ENCODE peak calls at places on chromosomes 5 and 9, in five cellular contexts. P is aorta, U is fibroblast of mammary gland, M is uterus, H is heart right ventricle. G is an unnamed sample.

GRCh38 chr5:76720988-76721569 is 5.2 kb downstream of the F2R start:
- DNase-seq in P (no peak), U (no peak), M (no peak), H (no peak), G (no peak)

GRCh38 chr9:115524467-115525059 is 406.6 kb upstream of the TNC start:
- DNase-seq in P (no peak), U (peak; percentile 77), M (peak; percentile 20), H (peak; percentile 31), G (no peak)

GRCh38 chr9:119556129-119556875 is 187.1 kb upstream of the BRINP1 start:
- DNase-seq in P (peak; percentile 81), U (peak; percentile 54), M (peak; percentile 49), H (peak; percentile 61), G (no peak)

GRCh38 chr5:146647656-146648199 is 131.7 kb upstream of the GPR151 start:
- DNase-seq in P (no peak), U (no peak), M (no peak), H (no peak), G (no peak)

GRCh38 chr9:31574006-31574750 is 810.3 kb upstream of the ACO1 start:
- DNase-seq in P (no peak), U (no peak), M (no peak), H (no peak), G (no peak)

GRCh38 chr5:74040065-74040551 is 414.1 kb downstream of the ARHGEF28 start:
- DNase-seq in P (no peak), U (peak; percentile 83), M (no peak), H (no peak), G (no peak)

GRCh38 chr5:125704888-125705287 is 718.3 kb upstream of the GRAMD2B start:
- DNase-seq in P (no peak), U (no peak), M (no peak), H (no peak), G (no peak)

GRCh38 chr9:91214086-91214485 is 147.6 kb downstream of the AUH start:
- DNase-seq in P (no peak), U (peak; percentile 30), M (no peak), H (no peak), G (no peak)

GRCh38 chr5:143205386-143205785 is 198.1 kb downstream of the NR3C1 start:
- DNase-seq in P (peak; percentile 57), U (peak; percentile 93), M (no peak), H (no peak), G (no peak)

GRCh38 chr5:159442210-159442850 is 112.0 kb upstream of the IL12B start:
- DNase-seq in P (no peak), U (no peak), M (no peak), H (peak; percentile 31), G (no peak)

GRCh38 chr5:115147052-115147451 is 22.7 kb downstream of the TRIM36 start:
- DNase-seq in P (no peak), U (no peak), M (no peak), H (no peak), G (no peak)

GRCh38 chr5:6543830-6544560 is 88.8 kb downstream of the NSUN2 start:
- DNase-seq in P (no peak), U (no peak), M (no peak), H (no peak), G (no peak)

GRCh38 chr9:94937214-94937903 is 210.9 kb downstream of the AOPEP start:
- DNase-seq in P (no peak), U (peak; percentile 95), M (no peak), H (no peak), G (no peak)

GRCh38 chr9:28378236-28378635 is 805.0 kb upstream of the C9orf72 start:
- DNase-seq in P (no peak), U (no peak), M (no peak), H (no peak), G (no peak)

GRCh38 chr5:120550358-120550757 is 86.3 kb downstream of the PRR16 start:
- DNase-seq in P (no peak), U (peak; percentile 68), M (no peak), H (no peak), G (no peak)

GRCh38 chr9:104780796-104781395 is 17.0 kb downstream of the NIPSNAP3B start:
- DNase-seq in P (no peak), U (peak; percentile 56), M (no peak), H (no peak), G (no peak)

GRCh38 chr5:18985397-18985796 is 1002.6 kb downstream of the CDH18 start:
- DNase-seq in P (no peak), U (no peak), M (no peak), H (no peak), G (no peak)

GRCh38 chr5:180670157-180670556 is 20.8 kb upstream of the FLT4 start:
- DNase-seq in P (no peak), U (no peak), M (no peak), H (no peak), G (no peak)

GRCh38 chr9:110942522-110942921 is 95.7 kb downstream of the LPAR1 start:
- DNase-seq in P (no peak), U (no peak), M (no peak), H (no peak), G (no peak)

GRCh38 chr5:75054110-75054930 is 2.0 kb upstream of the GCNT4 start:
- DNase-seq in P (peak; percentile 53), U (peak; percentile 38), M (peak; percentile 25), H (no peak), G (no peak)

GRCh38 chr9:89600831-89601230 is 4.0 kb upstream of the GADD45G start:
- DNase-seq in P (no peak), U (no peak), M (no peak), H (no peak), G (no peak)

GRCh38 chr5:114789773-114790402 is 379.8 kb downstream of the TRIM36 start:
- DNase-seq in P (no peak), U (peak; percentile 32), M (no peak), H (no peak), G (no peak)

GRCh38 chr5:120160120-120160895 is 303.8 kb upstream of the PRR16 start:
- DNase-seq in P (no peak), U (peak; percentile 93), M (no peak), H (no peak), G (no peak)

GRCh38 chr5:94375801-94376200 is 242.6 kb downstream of the KIAA0825 start:
- DNase-seq in P (no peak), U (peak; percentile 12), M (no peak), H (no peak), G (no peak)

GRCh38 chr5:65152131-65152530 is 329.6 kb downstream of the ADAMTS6 start:
- DNase-seq in P (no peak), U (peak; percentile 78), M (no peak), H (no peak), G (no peak)

GRCh38 chr5:95817430-95817829 is 5.1 kb downstream of the GLRX start:
- DNase-seq in P (no peak), U (peak; percentile 55), M (no peak), H (no peak), G (no peak)

GRCh38 chr5:19739691-19740090 is 248.3 kb downstream of the CDH18 start:
- DNase-seq in P (no peak), U (no peak), M (no peak), H (no peak), G (no peak)

GRCh38 chr5:111072949-111073682 is 1.6 kb downstream of the TSLP start:
- DNase-seq in P (peak; percentile 71), U (peak; percentile 20), M (peak; percentile 20), H (peak; percentile 62), G (peak; percentile 56)

GRCh38 chr9:72579190-72579589 is 57.8 kb downstream of the TMC1 start:
- DNase-seq in P (no peak), U (peak; percentile 81), M (peak; percentile 32), H (peak; percentile 19), G (no peak)

GRCh38 chr9:77764894-77765780 is 117.0 kb upstream of the GNA14 start:
- DNase-seq in P (no peak), U (peak; percentile 79), M (no peak), H (no peak), G (no peak)

GRCh38 chr5:110945874-110946436 is 125.6 kb upstream of the TSLP start:
- DNase-seq in P (no peak), U (no peak), M (no peak), H (no peak), G (no peak)

GRCh38 chr5:174444791-174445190 is 279.6 kb upstream of the MSX2 start:
- DNase-seq in P (no peak), U (no peak), M (no peak), H (no peak), G (no peak)

GRCh38 chr5:55816342-55816741 is 34.8 kb upstream of the IL31RA start:
- DNase-seq in P (no peak), U (peak; percentile 95), M (no peak), H (no peak), G (no peak)

GRCh38 chr5:72465601-72466563 is 41.3 kb downstream of the ZNF366 start:
- DNase-seq in P (no peak), U (peak; percentile 75), M (no peak), H (no peak), G (no peak)

GRCh38 chr5:12214631-12215030 is 310.4 kb upstream of the CTNND2 start:
- DNase-seq in P (no peak), U (no peak), M (no peak), H (no peak), G (no peak)

GRCh38 chr5:136066705-136067271 is 38.0 kb downstream of the TGFBI start:
- DNase-seq in P (no peak), U (peak; percentile 76), M (peak; percentile 51), H (peak; percentile 57), G (no peak)

GRCh38 chr9:37471942-37472679 is 6.9 kb upstream of the ZBTB5 start:
- DNase-seq in P (no peak), U (peak; percentile 90), M (no peak), H (no peak), G (no peak)
- H3K4me3 ChIP-seq in P (no peak overlapping the region), U (peak overlapping the region; percentile 42), M (peak overlapping the region; percentile 30), H (no peak overlapping the region), G (peak overlapping the region; percentile 25)

GRCh38 chr5:141199359-141200235 is at the start of gene PCDHB11:
- DNase-seq in P (no peak), U (no peak), M (no peak), H (no peak), G (no peak)
- H3K4me3 ChIP-seq in P (peak within 1 kb of the TSS; percentile 26), U (no peak within 1 kb of the TSS), M (no peak within 1 kb of the TSS), H (no peak within 1 kb of the TSS), G (no peak within 1 kb of the TSS)

GRCh38 chr9:133122935-133123611 is 2.0 kb upstream of the RALGDS start:
- DNase-seq in P (no peak), U (peak; percentile 34), M (peak; percentile 69), H (peak; percentile 33), G (no peak)
- H3K4me3 ChIP-seq in P (no peak overlapping the region), U (no peak overlapping the region), M (no peak overlapping the region), H (no peak overlapping the region), G (no peak overlapping the region)

GRCh38 chr9:107732781-107733529 is 243.4 kb upstream of the KLF4 start:
- DNase-seq in P (peak; percentile 82), U (peak; percentile 86), M (peak; percentile 54), H (peak; percentile 49), G (no peak)
- H3K4me3 ChIP-seq in P (peak overlapping the region; percentile 37), U (no peak overlapping the region), M (peak overlapping the region; percentile 4), H (no peak overlapping the region), G (no peak overlapping the region)

G was measured in CD8-positive, alpha-beta T cell.